ENCODE peak calls at places on chromosomes 7 and 10, in four cellular contexts. V is IMR-90, W is upper lobe of left lung, O is fibroblast of lung. M is an unnamed sample.

GRCh38 chr10:35781643-35782035 is 139.5 kb upstream of the FZD8 start:
- DNase-seq in V (no peak), W (no peak), O (no peak), M (no peak)

GRCh38 chr7:114426824-114427223 is 12.2 kb downstream of the FOXP2 start:
- DNase-seq in V (peak), W (no peak), O (peak), M (peak)

GRCh38 chr10:61960396-61961120 is 59.1 kb downstream of the ARID5B start:
- DNase-seq in V (peak), W (no peak), O (no peak), M (no peak)

GRCh38 chr7:128881458-128882125 is 18.9 kb downstream of the ATP6V1F start:
- DNase-seq in V (no peak), W (no peak), O (no peak), M (no peak)

GRCh38 chr7:66627151-66627681 is 1.5 kb upstream of the KCTD7 start:
- DNase-seq in V (peak), W (peak), O (no peak), M (no peak)

GRCh38 chr10:5234106-5234877 is 37.7 kb downstream of the AKR1C4 start:
- DNase-seq in V (peak), W (peak), O (no peak), M (peak)

GRCh38 chr7:31981874-31982390 is 88.3 kb downstream of the PDE1C start:
- DNase-seq in V (no peak), W (no peak), O (no peak), M (no peak)

GRCh38 chr10:7043051-7043653 is 367.7 kb downstream of the SFMBT2 start:
- DNase-seq in V (no peak), W (peak), O (no peak), M (no peak)

GRCh38 chr10:17616403-17617030 is 657 bp downstream of the HACD1 start:
- DNase-seq in V (peak), W (peak), O (peak), M (peak)

GRCh38 chr10:17622061-17622460 is 4.9 kb upstream of the HACD1 start:
- DNase-seq in V (peak), W (no peak), O (peak), M (peak)

DNA sequence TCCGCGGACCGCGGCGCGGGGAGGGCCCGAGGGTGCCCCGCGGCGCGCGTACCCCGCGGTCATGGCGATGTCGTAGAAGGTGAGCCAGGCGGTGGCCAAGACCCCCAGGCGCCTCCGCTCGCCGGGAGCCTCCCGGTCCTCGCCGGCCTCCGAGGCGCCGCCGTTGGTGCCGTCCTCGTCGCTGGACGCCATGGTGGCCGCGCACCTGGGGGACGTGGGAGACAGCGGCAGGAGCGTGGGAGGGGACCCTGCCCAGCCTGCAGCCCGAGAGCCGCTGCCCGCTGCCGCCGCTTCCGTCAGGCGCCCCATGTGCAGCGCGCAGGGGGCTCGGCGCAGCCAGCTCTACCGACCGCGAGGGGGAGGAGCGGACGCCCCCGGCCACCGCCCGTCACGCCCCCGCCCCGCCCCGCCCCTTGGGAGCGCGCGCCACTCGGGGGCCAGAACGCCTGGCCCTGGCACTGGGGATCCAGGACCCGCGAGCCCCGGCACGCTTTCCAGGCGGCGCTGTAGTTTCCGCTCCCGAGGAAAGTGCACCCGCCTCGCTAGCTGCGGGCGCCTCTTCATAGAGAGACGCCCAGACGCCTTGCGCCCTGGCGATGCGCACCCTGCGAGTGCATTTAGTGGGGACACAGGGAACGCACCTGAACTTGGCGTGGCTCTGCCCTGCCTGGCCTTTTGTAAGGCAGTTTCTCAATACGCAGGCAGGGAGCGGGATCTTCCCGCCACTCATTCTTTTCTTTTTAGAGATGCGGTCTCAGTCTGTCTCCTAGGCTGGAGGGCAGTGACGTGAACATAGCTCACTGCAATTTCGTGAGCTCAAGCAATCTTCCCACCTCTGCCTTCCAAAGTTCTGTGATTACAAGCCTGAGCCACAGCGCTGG is at the start of gene HACD1:
- DNase-seq in V (peak), W (peak), O (peak), M (peak)
- H3K4me3 ChIP-seq in V (peak), W (peak), O (peak), M (peak)

GRCh38 chr7:23458044-23458443 is 12.2 kb downstream of the IGF2BP3 start:
- DNase-seq in V (no peak), W (no peak), O (peak), M (no peak)

GRCh38 chr7:23468721-23469149 is 1.6 kb downstream of the IGF2BP3 start:
- DNase-seq in V (no peak), W (no peak), O (no peak), M (peak)

GRCh38 chr7:23467281-23467680 is 3.0 kb downstream of the IGF2BP3 start:
- DNase-seq in V (no peak), W (no peak), O (no peak), M (peak)

GRCh38 chr7:23467731-23468720 is 2.3 kb downstream of the IGF2BP3 start:
- DNase-seq in V (peak), W (no peak), O (peak), M (peak)

DNA sequence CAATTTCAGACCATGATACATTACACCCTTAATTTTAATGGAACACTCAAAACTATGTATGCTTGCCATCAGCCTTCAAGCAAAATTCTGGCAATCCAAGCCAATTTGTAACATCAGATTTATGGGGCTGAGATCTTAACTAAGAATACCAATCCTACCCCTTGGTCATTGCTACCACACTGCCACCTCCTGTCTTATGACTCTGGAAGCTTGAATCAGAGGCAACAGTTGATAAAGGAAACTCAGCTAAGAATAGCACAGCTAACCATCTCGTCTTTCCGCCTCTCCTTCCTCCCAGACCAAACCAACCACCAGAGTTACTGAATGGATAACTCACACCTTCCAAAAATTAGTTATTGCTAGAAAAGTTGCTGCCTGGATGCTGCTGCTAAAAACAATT is 7.4 kb downstream of the IGF2BP3 start:
- DNase-seq in V (peak), W (no peak), O (peak), M (peak)
- TF ChIP-seq CTCF in V (peak), W (no peak), O (peak), M (peak)

GRCh38 chr7:27117687-27118491 is 12.7 kb downstream of the HOXA4 start:
- DNase-seq in V (peak), W (no peak), O (peak), M (no peak)
- H3K4me3 ChIP-seq in V (peak), W (peak), O (peak), M (no peak)

GRCh38 chr10:26728957-26729356 is 31.5 kb downstream of the PDSS1 start:
- DNase-seq in V (no peak), W (no peak), O (no peak), M (no peak)
- TF ChIP-seq CTCF in V (peak), W (no peak), O (no peak), M (no peak)

GRCh38 chr10:971150-971542 is 17.1 kb upstream of the GTPBP4 start:
- DNase-seq in V (peak), W (peak), O (no peak), M (peak)
- H3K4me3 ChIP-seq in V (no peak), W (no peak), O (no peak), M (no peak)

GRCh38 chr7:134480730-134481129 is 21.8 kb upstream of the AKR1B1 start:
- DNase-seq in V (peak), W (no peak), O (peak), M (peak)

GRCh38 chr7:134481167-134481566 is 22.3 kb upstream of the AKR1B1 start:
- DNase-seq in V (no peak), W (no peak), O (no peak), M (no peak)

GRCh38 chr7:134477954-134478353 is 19.1 kb upstream of the AKR1B1 start:
- DNase-seq in V (peak), W (no peak), O (peak), M (no peak)

GRCh38 chr7:134480202-134480601 is 21.3 kb upstream of the AKR1B1 start:
- DNase-seq in V (no peak), W (no peak), O (no peak), M (no peak)

DNA sequence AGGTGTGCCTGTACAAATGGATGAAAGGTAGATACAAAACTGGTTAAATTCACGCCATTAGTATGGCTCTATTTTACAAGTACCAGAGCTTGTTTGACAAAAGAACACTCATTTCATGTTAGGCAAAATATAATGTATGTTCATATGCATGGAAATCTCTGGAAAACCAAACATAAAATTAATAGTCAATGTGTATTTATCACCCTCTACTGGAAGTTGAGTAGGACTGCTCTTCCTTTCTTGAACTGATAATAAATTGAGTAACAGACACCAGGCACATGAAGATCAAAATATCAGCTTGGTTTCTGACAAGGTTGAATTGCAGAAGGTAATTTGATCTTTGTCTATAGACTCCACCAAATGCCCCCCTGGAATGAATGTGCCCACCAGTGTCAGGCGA is 19.8 kb upstream of the AKR1B1 start:
- DNase-seq in V (peak), W (no peak), O (no peak), M (no peak)
- TF ChIP-seq CTCF in V (peak), W (no peak), O (peak), M (peak)

GRCh38 chr10:59315465-59315864 is 46.9 kb downstream of the FAM13C start:
- DNase-seq in V (no peak), W (no peak), O (no peak), M (no peak)

GRCh38 chr10:59317066-59317465 is 45.3 kb downstream of the FAM13C start:
- DNase-seq in V (no peak), W (no peak), O (no peak), M (no peak)

GRCh38 chr10:59312247-59312646 is 50.1 kb downstream of the FAM13C start:
- DNase-seq in V (no peak), W (no peak), O (no peak), M (no peak)

GRCh38 chr10:59311025-59311424 is 51.3 kb downstream of the FAM13C start:
- DNase-seq in V (no peak), W (no peak), O (no peak), M (no peak)

GRCh38 chr10:59314284-59314683 is 48.1 kb downstream of the FAM13C start:
- DNase-seq in V (no peak), W (no peak), O (no peak), M (no peak)
- H3K4me3 ChIP-seq in V (no peak), W (no peak), O (no peak), M (no peak)

DNA sequence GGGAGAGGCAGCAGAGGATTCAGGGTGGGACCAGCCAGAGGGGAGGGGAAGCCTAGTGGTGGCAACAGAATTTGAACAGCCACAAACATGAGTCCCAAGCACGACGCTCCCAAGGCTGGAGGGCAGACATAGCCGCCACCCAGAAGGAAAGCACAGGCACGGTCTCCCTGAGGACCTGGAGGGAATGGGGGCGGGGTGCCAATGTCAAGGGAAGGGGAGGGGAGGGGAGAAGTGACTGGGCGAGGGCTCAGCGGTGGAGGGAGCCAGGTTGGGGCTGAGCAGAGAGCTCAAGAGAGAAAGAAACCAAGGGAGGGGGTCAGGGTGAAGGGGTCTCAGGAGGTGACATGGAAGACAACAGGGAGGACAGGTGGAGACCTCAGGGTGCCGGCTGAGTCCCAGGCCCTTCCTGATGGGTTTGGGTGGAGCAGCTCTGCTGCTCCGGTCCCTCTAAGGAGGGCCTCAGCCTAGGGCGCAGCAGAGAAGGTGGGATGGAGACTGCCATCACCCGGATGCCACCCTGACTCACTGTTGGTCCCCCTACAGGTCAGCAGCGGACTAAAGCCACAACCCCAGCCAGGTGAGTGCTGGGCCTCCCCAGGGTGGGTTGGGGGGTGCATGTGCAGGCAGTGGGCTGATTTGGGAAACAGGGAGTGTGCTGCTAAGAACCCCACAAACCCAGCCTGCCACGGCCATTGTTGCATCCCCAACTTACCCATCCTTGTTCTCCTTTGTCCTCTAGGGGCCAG is 24.2 kb downstream of the PILRA start:
- DNase-seq in V (no peak), W (no peak), O (no peak), M (no peak)
- TF ChIP-seq CTCF in V (no peak), W (no peak), O (no peak), M (no peak)